ENCODE peak calls at places on chromosomes 4 and X, in four cellular contexts. J is AG09309, S is PC-3, B is endothelial cell. X is an unnamed sample.

GRCh38 chr4:176385601-176386000 is 65.8 kb downstream of the SPCS3 start:
- DNase-seq in J (no peak), S (no peak), B (no peak), X (no peak)

GRCh38 chr4:166042510-166043055 is 169.5 kb downstream of the TLL1 start:
- DNase-seq in J (no peak), S (peak), B (no peak), X (no peak)

GRCh38 chr4:6632125-6632524 is 8.4 kb upstream of the MRFAP1 start:
- DNase-seq in J (no peak), S (no peak), B (no peak), X (no peak)

GRCh38 chrX:107273795-107274194 is 67.4 kb downstream of the DNAAF6 start:
- DNase-seq in J (no peak), S (no peak), B (no peak), X (no peak)

GRCh38 chrX:41332408-41332987 is 1.5 kb upstream of the DDX3X start:
- DNase-seq in J (no peak), S (no peak), B (no peak), X (peak)

GRCh38 chr4:39353478-39354177 is 12.5 kb downstream of the RFC1 start:
- DNase-seq in J (peak), S (no peak), B (no peak), X (peak)

GRCh38 chrX:131752493-131753198 is 208.8 kb downstream of the OR13H1 start:
- DNase-seq in J (no peak), S (peak), B (no peak), X (no peak)

GRCh38 chr4:48635310-48635709 is 144.8 kb downstream of the FRYL start:
- DNase-seq in J (no peak), S (peak), B (no peak), X (peak)

GRCh38 chrX:24842486-24842885 is 148.8 kb downstream of the POLA1 start:
- DNase-seq in J (no peak), S (no peak), B (no peak), X (no peak)

GRCh38 chr4:181618896-181619295 is 624.3 kb upstream of the TENM3 start:
- DNase-seq in J (no peak), S (no peak), B (no peak), X (no peak)

GRCh38 chr4:148441624-148441985 is 609 bp downstream of the NR3C2 start:
- DNase-seq in J (no peak), S (peak), B (no peak), X (no peak)

GRCh38 chrX:144592036-144592435 is 655.3 kb upstream of the SPANXN1 start:
- DNase-seq in J (no peak), S (no peak), B (no peak), X (no peak)

GRCh38 chr4:145035494-145036136 is 62.4 kb downstream of the ANAPC10 start:
- DNase-seq in J (no peak), S (no peak), B (no peak), X (no peak)

GRCh38 chr4:56870927-56871326 is 36.8 kb upstream of the REST start:
- DNase-seq in J (peak), S (no peak), B (no peak), X (no peak)

GRCh38 chrX:141733371-141733770 is 34.8 kb upstream of the SPANXD start:
- DNase-seq in J (no peak), S (peak), B (no peak), X (no peak)

GRCh38 chr4:123821861-123822260 is 425.3 kb downstream of the SPRY1 start:
- DNase-seq in J (peak), S (peak), B (no peak), X (no peak)

GRCh38 chrX:45806410-45807121 is 605.9 kb upstream of the DIPK2B start:
- DNase-seq in J (peak), S (no peak), B (no peak), X (peak)

GRCh38 chrX:40189018-40189417 is 91.3 kb upstream of the BCOR start:
- DNase-seq in J (no peak), S (no peak), B (no peak), X (no peak)

GRCh38 chr4:87843936-87844335 is 11.2 kb downstream of the MEPE start:
- DNase-seq in J (peak), S (peak), B (no peak), X (no peak)

GRCh38 chr4:181261279-181261678 is 981.9 kb upstream of the TENM3 start:
- DNase-seq in J (no peak), S (no peak), B (peak), X (no peak)

GRCh38 chr4:23368081-23368697 is 521.7 kb downstream of the PPARGC1A start:
- DNase-seq in J (no peak), S (peak), B (peak), X (no peak)
- TF ChIP-seq CTCF in J (no peak), S (peak), B (peak), X (no peak)

DNA sequence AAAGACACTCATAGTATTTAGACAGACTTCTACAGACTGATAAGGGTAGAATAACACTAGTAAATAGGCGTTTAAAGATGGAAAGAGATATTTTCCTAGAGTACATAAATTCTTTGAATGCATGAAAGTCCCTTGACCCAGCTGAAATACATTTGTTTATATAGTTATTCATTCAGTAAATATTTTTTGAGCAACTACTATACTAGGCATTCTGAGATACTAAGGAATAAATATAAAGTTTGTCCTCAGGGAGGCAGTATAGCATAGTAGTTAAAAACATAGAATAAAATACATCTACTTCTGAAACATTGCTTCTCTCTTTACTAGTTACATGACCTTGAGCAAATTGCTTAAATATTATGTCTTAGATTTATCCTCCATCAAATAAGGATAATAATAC is 27.4 kb downstream of the HMGN5 start:
- DNase-seq in J (no peak), S (peak), B (no peak), X (no peak)
- TF ChIP-seq CTCF in J (peak), S (peak), B (no peak), X (peak)

DNA sequence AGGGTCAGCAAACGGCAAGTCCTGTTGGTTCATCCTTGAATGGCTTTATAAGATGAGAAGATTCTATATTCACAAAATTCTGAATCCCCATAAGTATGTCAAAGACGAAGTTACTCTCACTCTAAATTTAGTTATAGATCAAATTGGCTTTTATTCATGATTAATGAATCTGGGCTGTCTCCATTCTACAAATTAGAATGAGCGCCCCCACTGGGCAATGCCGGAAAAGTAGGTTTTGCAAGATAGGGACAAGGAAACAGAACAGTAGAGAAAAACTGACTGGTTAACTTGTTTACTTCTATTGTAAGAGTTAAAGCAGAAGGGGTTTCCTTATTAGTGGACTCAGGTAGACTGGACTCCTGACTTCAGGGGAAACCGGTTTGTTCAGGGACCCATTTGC is 100.3 kb downstream of the F11 start:
- DNase-seq in J (no peak), S (no peak), B (no peak), X (no peak)
- TF ChIP-seq CTCF in J (no peak), S (peak), B (peak), X (no peak)

GRCh38 chr4:80070880-80071620 is 2.0 kb downstream of the ANTXR2 start:
- DNase-seq in J (no peak), S (peak), B (no peak), X (no peak)

GRCh38 chr4:80074059-80074458 is 1.0 kb upstream of the ANTXR2 start:
- DNase-seq in J (no peak), S (no peak), B (no peak), X (no peak)

GRCh38 chr4:80071643-80072606 is 1.1 kb downstream of the ANTXR2 start:
- DNase-seq in J (no peak), S (peak), B (peak), X (peak)

GRCh38 chr4:80073362-80074008 is 456 bp upstream of the ANTXR2 start:
- DNase-seq in J (no peak), S (no peak), B (no peak), X (peak)

DNA sequence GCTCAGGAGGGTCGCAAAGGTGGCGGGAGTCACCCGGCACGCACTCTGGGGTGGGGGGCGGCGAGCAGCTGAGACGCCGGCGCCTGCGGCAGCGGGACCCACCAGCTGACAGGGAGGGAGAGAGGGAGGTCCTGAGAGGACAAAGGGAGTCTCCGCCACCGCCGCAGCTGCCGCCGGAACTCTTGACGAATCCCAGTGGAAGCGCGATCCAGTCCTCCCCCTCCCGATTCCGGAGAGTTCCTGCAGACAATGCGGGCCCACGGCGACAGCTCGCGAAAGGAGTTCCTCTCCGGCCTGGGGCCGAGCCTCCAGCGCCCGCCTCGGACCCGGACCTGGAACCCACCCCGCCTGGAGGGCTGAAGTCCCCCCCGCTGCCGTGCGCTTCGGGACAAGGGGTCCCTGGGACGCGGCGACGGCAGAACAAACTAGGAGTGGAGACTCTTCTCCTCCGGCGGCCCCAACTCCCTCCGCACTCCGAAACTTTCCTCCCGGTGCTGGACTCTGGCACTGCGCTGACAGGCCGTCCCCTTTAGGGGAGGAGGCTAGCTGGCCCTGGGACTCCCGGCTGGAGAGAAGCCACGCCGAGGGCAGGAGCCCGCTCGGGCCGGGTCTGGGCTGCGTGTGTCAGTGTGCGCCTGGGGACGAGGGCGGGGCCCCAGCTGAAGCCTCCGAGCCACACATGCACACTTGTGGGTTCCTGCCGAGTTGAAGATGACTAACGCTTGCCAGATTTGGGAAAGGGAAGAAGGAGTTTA is at the start of gene ANTXR2:
- DNase-seq in J (peak), S (peak), B (peak), X (peak)
- TF ChIP-seq CTCF in J (peak), S (no peak), B (no peak), X (no peak)

DNA sequence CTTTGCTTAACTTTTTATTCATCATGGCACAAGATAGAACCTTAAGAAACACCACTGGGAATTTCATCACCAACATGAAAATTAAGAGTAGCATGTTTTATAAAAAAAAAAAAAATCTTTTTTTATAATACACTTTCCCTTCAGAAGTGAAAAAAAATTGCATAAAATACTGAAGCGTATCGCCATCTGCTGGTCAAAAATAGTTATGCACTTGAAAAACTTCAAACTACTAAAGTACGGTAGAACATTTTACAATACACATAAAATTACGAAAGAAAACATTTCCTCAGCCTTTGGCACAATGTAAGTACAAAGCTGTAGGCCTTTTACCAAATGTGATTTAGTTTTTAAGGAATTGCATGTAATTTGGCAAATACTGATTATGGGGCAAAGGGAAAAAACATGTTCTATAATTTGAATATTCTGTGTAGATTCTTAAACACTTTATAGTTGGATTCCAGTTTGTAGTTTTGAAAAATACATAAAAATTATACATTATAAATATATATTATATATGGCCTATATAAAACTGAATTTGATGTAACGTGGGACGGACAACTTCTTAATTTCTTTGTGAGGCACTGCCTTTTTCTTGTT is 26.5 kb downstream of the HCCS start:
- DNase-seq in J (peak), S (peak), B (no peak), X (no peak)
- TF ChIP-seq CTCF in J (peak), S (peak), B (peak), X (peak)

X was measured in activated CD8-positive, alpha-beta T cell treated with anti-CD3 and anti-CD28 coated beads for 36 hours.